ENCODE peak calls at places on chromosomes 13 and 19, in seven cellular contexts. F is A673, X is endodermal cell, S is body of pancreas, M is dorsolateral prefrontal cortex, A is A549, Z is PC-9. K is an unnamed sample.

GRCh38 chr13:96473463-96474157 is 383.7 kb downstream of the HS6ST3 start:
- DNase-seq in F (no peak), X (no peak), S (no peak), M (no peak), A (no peak), Z (no peak), K (no peak)

GRCh38 chr13:47420568-47420967 is 523.7 kb upstream of the HTR2A start:
- DNase-seq in F (no peak), X (peak), S (no peak), M (no peak), A (no peak), Z (no peak), K (no peak)

GRCh38 chr19:57282011-57282636 is 1.8 kb downstream of the ZNF460 start:
- DNase-seq in F (no peak), X (no peak), S (no peak), M (no peak), A (no peak), Z (peak), K (no peak)

GRCh38 chr13:35760678-35761308 is 284.3 kb upstream of the MAB21L1 start:
- DNase-seq in F (no peak), X (peak), S (no peak), M (no peak), A (no peak), Z (no peak), K (no peak)

GRCh38 chr19:5694167-5694951 is 4.3 kb downstream of the RPL36 start:
- DNase-seq in F (no peak), X (peak), S (no peak), M (no peak), A (no peak), Z (no peak), K (no peak)

GRCh38 chr19:41575998-41576397 is at the start of gene CEACAM21:
- DNase-seq in F (peak), X (no peak), S (peak), M (no peak), A (no peak), Z (no peak), K (peak)

GRCh38 chr19:33469171-33470039 is 52.2 kb downstream of the PEPD start:
- DNase-seq in F (no peak), X (peak), S (no peak), M (peak), A (no peak), Z (no peak), K (no peak)

GRCh38 chr13:56988543-56988942 is 152.2 kb upstream of the PRR20A start:
- DNase-seq in F (peak), X (no peak), S (no peak), M (no peak), A (no peak), Z (no peak), K (no peak)

GRCh38 chr19:45972944-45973525 is 630 bp downstream of the NOVA2 start:
- DNase-seq in F (no peak), X (no peak), S (no peak), M (no peak), A (no peak), Z (no peak), K (no peak)

GRCh38 chr19:19050104-19050503 is 13.7 kb upstream of the SLC25A42 start:
- DNase-seq in F (no peak), X (no peak), S (no peak), M (no peak), A (no peak), Z (no peak), K (no peak)

GRCh38 chr13:43377955-43378354 is 354.6 kb downstream of the DNAJC15 start:
- DNase-seq in F (no peak), X (no peak), S (peak), M (no peak), A (no peak), Z (no peak), K (no peak)

GRCh38 chr13:99150575-99151370 is 49.9 kb upstream of the UBAC2 start:
- DNase-seq in F (no peak), X (no peak), S (no peak), M (no peak), A (peak), Z (peak), K (no peak)

GRCh38 chr19:14175351-14175792 is 30.6 kb downstream of the ADGRL1 start:
- DNase-seq in F (no peak), X (no peak), S (no peak), M (no peak), A (no peak), Z (no peak), K (no peak)

GRCh38 chr19:3606174-3606689 is 443 bp downstream of the TBXA2R start:
- DNase-seq in F (no peak), X (peak), S (peak), M (no peak), A (no peak), Z (peak), K (peak)

GRCh38 chr19:4369109-4369887 is 25.9 kb downstream of the MPND start:
- DNase-seq in F (no peak), X (peak), S (peak), M (no peak), A (no peak), Z (no peak), K (peak)

GRCh38 chr13:52104624-52105023 is 24.2 kb downstream of the NEK5 start:
- DNase-seq in F (peak), X (no peak), S (no peak), M (no peak), A (no peak), Z (no peak), K (no peak)

GRCh38 chr13:85503797-85504196 is 295.4 kb downstream of the SLITRK6 start:
- DNase-seq in F (no peak), X (no peak), S (no peak), M (no peak), A (no peak), Z (peak), K (no peak)

GRCh38 chr19:18659281-18660050 is 22.6 kb downstream of the KLHL26 start:
- DNase-seq in F (peak), X (peak), S (peak), M (no peak), A (no peak), Z (peak), K (no peak)

GRCh38 chr19:54041969-54042606 is 21.6 kb downstream of the VSTM1 start:
- DNase-seq in F (no peak), X (peak), S (no peak), M (no peak), A (no peak), Z (peak), K (no peak)

GRCh38 chr19:52296400-52296772 is 583 bp upstream of the ZNF480 start:
- DNase-seq in F (peak), X (no peak), S (no peak), M (no peak), A (no peak), Z (no peak), K (no peak)

GRCh38 chr13:51583875-51584730 is at the start of gene WDFY2:
- DNase-seq in F (peak), X (peak), S (peak), M (peak), A (peak), Z (peak), K (peak)

GRCh38 chr13:31167490-31167889 is 5.8 kb upstream of the HSPH1 start:
- DNase-seq in F (no peak), X (no peak), S (no peak), M (no peak), A (no peak), Z (no peak), K (no peak)

GRCh38 chr13:94123543-94123942 is 355.9 kb downstream of the DCT start:
- DNase-seq in F (no peak), X (no peak), S (no peak), M (no peak), A (no peak), Z (no peak), K (no peak)

GRCh38 chr13:46100191-46100877 is 4.5 kb downstream of the CPB2 start:
- DNase-seq in F (no peak), X (no peak), S (no peak), M (no peak), A (no peak), Z (no peak), K (no peak)

GRCh38 chr13:27643334-27644158 is 21.9 kb downstream of the POLR1D start:
- DNase-seq in F (no peak), X (no peak), S (no peak), M (no peak), A (no peak), Z (no peak), K (no peak)
- H3K27ac ChIP-seq in F (no peak), X (no peak), S (no peak), M (no peak), A (no peak), Z (no peak), K (no peak)

DNA sequence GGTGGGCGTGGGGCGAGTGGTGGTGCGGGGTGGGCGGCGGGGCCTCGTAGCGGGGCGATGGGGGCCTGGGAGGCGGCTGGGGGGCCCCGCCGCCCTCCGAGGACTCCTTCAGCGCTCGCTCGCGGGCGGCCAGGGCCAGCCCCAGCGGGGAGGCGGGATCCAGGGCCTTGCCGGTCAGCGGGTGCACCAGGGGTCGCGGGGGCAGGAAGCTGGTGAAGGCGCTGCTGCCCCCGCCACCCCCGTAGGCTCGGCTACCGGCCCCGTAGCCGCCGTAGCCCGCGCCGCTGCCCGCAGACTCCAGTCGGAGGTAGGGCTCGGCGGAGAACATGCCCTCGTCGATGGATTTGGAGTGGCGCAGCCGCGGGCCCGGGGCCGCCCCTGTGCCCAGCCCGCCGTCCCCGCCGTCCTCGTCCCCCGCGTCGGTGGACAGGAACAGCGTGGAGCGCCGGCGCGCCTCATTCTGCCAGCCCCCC is 18.6 kb downstream of the C19orf81 start:
- DNase-seq in F (no peak), X (peak), S (no peak), M (no peak), A (no peak), Z (no peak), K (no peak)
- H3K4me3 ChIP-seq in F (peak), X (no peak), S (no peak), M (no peak), A (peak), Z (no peak), K (no peak)

DNA sequence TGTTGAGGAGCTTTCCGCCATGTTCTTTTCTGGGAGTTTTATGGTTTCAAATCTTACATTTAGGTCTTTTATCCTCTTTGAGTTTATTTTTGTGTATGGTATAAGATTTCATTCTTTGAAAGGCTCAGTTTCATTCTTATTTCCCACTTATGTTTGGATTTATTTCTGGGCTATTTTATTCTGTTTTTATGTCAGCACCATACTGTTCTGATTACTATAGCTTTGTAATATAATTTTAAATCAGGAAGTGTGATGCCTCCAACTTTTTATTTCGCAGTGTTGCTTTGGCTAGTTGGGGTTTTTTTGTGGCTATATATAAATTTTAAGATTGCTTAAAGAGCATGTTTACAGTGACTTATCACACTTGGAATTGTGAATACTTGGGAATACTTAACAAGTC is 135.1 kb downstream of the SIPA1L3 start:
- DNase-seq in F (no peak), X (no peak), S (no peak), M (no peak), A (no peak), Z (no peak), K (no peak)
- H3K27ac ChIP-seq in F (no peak), X (no peak), S (no peak), M (no peak), A (no peak), Z (no peak), K (no peak)

DNA sequence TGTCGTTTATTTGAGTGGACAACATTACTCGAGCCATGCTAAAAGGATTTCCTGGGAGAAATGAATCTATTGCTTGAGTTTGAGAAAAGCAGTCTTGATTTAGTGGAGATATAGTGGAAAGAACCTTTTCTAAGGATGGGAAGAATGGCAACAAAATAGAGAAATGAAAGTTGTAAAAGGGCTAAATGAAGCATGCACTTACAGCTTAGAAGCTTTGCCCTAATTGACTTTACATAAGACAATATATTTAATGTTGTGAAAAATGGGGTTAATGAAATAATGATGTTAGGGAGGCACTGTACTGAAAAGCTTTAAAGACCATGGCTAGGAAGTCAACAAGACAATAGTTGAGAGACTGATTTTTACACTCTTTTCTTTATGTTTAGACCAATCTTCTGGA is 35.4 kb downstream of the SLC10A2 start:
- DNase-seq in F (no peak), X (no peak), S (no peak), M (no peak), A (no peak), Z (no peak), K (no peak)
- H3K4me3 ChIP-seq in F (no peak), X (no peak), S (no peak), M (no peak), A (no peak), Z (no peak), K (no peak)

DNA sequence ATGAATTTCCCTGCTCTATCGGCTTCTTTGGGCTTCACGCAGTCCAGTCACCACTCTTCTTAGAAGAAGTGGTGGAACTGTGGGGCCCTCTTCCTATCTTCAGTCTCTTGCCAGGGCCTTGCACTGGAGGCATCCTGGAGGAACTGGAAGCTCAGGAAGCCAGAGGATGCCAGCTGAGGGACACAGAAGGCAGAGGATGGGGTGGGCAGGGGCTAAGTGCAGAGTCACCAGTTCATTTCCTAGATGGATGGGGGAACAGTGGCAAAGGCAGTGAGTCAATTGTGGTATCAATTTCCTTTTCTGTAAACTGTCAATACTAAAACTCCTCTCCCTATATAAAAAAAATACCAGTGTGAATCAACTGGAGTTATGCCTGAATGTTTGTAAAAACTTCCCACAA is 419.7 kb downstream of the KLF12 start:
- DNase-seq in F (no peak), X (no peak), S (no peak), M (no peak), A (no peak), Z (no peak), K (no peak)
- H3K27ac ChIP-seq in F (no peak), X (no peak), S (no peak), M (no peak), A (no peak), Z (no peak), K (peak)

GRCh38 chr19:589693-590395 is at the start of gene HCN2:
- DNase-seq in F (no peak), X (no peak), S (no peak), M (no peak), A (no peak), Z (no peak), K (no peak)

GRCh38 chr19:592101-592500 is 2.4 kb downstream of the HCN2 start:
- DNase-seq in F (no peak), X (no peak), S (no peak), M (no peak), A (no peak), Z (no peak), K (no peak)

GRCh38 chr19:590396-590745 is 690 bp downstream of the HCN2 start:
- DNase-seq in F (peak), X (peak), S (no peak), M (no peak), A (no peak), Z (no peak), K (no peak)

GRCh38 chr19:591099-591958 is 1.6 kb downstream of the HCN2 start:
- DNase-seq in F (no peak), X (peak), S (no peak), M (no peak), A (no peak), Z (no peak), K (no peak)

DNA sequence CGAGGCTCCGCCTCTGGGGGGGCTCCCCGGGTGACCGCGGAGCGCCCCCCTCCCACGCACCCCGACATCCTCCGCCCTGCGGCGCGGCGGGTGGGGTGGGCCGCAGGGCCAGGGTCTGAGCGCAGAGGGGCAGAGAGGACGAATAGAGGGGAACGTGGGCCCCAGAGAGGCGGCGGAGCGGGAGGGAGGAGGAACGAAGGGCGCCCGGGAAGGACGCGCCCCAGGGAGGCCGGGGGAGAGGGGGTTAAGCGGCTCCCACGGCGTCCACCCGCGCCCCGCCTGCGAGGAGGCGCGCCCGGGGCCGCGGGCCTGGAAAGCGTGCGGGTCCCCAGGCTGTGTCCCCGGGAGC is 1.0 kb downstream of the HCN2 start:
- DNase-seq in F (no peak), X (no peak), S (no peak), M (no peak), A (no peak), Z (no peak), K (no peak)
- H3K4me3 ChIP-seq in F (peak), X (no peak), S (no peak), M (peak), A (peak), Z (peak), K (no peak)

GRCh38 chr19:907183-907853 is 5.7 kb downstream of the R3HDM4 start:
- DNase-seq in F (no peak), X (peak), S (no peak), M (no peak), A (no peak), Z (no peak), K (no peak)
- H3K27ac ChIP-seq in F (no peak), X (no peak), S (no peak), M (no peak), A (no peak), Z (no peak), K (peak)

K was measured in CD8-positive, alpha-beta T cell.